ENCODE peak calls at places on chromosomes 12 and 14, in ten cellular contexts. O is naive thymus-derived CD8-positive, alpha-beta T cell; P is bronchial epithelial cell; T is HCT116; W is lower lobe of right lung; L is fibroblast of the aortic adventitia; G is AG20443; F is progenitor cell of endocrine pancreas; N is globus pallidus; V is endothelial cell of umbilical vein. Q is an unnamed sample.

GRCh38 chr14:63045612-63046320 is 508 bp upstream of the KCNH5 start:
- DNase-seq in O (no peak), N (no peak), G (no peak), L (peak; percentile 23), V (no peak), W (peak; percentile 41), P (no peak), F (peak; percentile 76), T (no peak), Q (no peak)

GRCh38 chr14:100364403-100364802 is 41.3 kb downstream of the SLC25A47 start:
- DNase-seq in N (no peak), V (no peak), T (no peak), F (no peak), W (no peak), G (no peak), O (no peak), L (no peak), P (no peak), Q (no peak)

GRCh38 chr12:12333980-12334709 is 15.9 kb downstream of the MANSC1 start:
- DNase-seq in N (peak; percentile 40), W (peak; percentile 68), L (peak; percentile 49), O (peak; percentile 51), G (peak; percentile 79), P (no peak), T (peak; percentile 47), V (peak; percentile 67), F (peak; percentile 46), Q (peak; percentile 48)

GRCh38 chr12:24948452-24948815 is 467 bp downstream of the BCAT1 start:
- DNase-seq in V (no peak), T (no peak), F (no peak), L (peak; percentile 66), G (peak; percentile 41), N (no peak), O (no peak), W (no peak), P (peak; percentile 23), Q (no peak)

GRCh38 chr12:120474092-120474960 is 4.8 kb upstream of the SRSF9 start:
- DNase-seq in T (peak; percentile 80), N (no peak), W (no peak), G (peak; percentile 78), O (no peak), L (peak; percentile 46), V (peak; percentile 53), F (no peak), P (peak; percentile 98), Q (no peak)

GRCh38 chr14:96299441-96299840 is 43.4 kb downstream of the BDKRB1 start:
- DNase-seq in F (no peak), N (peak; percentile 29), W (no peak), L (no peak), O (no peak), P (no peak), G (no peak), V (peak; percentile 76), T (no peak), Q (no peak)

GRCh38 chr12:28027328-28027727 is 54.8 kb upstream of the PTHLH start:
- DNase-seq in T (no peak), W (no peak), L (peak; percentile 34), N (no peak), F (no peak), G (no peak), O (no peak), P (no peak), V (no peak), Q (no peak)

GRCh38 chr14:89902876-89903275 is 51.7 kb downstream of the EFCAB11 start:
- DNase-seq in P (no peak), O (no peak), F (no peak), W (no peak), G (no peak), L (no peak), N (no peak), V (peak; percentile 21), T (no peak), Q (no peak)

GRCh38 chr12:6869049-6870021 is 2.0 kb downstream of the TPI1 start:
- DNase-seq in L (peak; percentile 80), P (peak; percentile 61), T (peak; percentile 64), W (peak; percentile 81), O (peak; percentile 85), N (peak; percentile 72), V (peak; percentile 75), F (peak; percentile 95), G (peak; percentile 68), Q (peak; percentile 84)

GRCh38 chr12:28883406-28883997 is 265.6 kb upstream of the FAR2 start:
- DNase-seq in N (no peak), W (no peak), O (no peak), T (no peak), P (no peak), G (no peak), F (no peak), L (no peak), V (no peak), Q (no peak)

GRCh38 chr12:51924551-51925399 is 17.5 kb downstream of the ACVRL1 start:
- DNase-seq in V (peak; percentile 48), O (no peak), T (no peak), F (no peak), L (no peak), W (no peak), G (no peak), P (no peak), N (no peak), Q (no peak)

GRCh38 chr14:104144911-104145825 is 6.8 kb downstream of the KIF26A start:
- DNase-seq in T (no peak), N (no peak), W (peak; percentile 46), G (no peak), L (no peak), V (no peak), P (no peak), F (no peak), O (no peak), Q (no peak)

GRCh38 chr14:56660677-56661389 is 81.2 kb downstream of the TMEM260 start:
- DNase-seq in N (no peak), P (no peak), L (no peak), O (no peak), W (no peak), F (no peak), V (no peak), T (no peak), G (no peak), Q (no peak)

GRCh38 chr12:54058189-54058917 is 4.7 kb downstream of the HOXC4 start:
- DNase-seq in O (no peak), T (no peak), G (no peak), F (no peak), N (no peak), W (no peak), L (no peak), P (no peak), V (no peak), Q (no peak)

GRCh38 chr14:102930753-102931579 is 8.5 kb downstream of the AMN start:
- DNase-seq in V (no peak), G (no peak), P (peak; percentile 21), L (peak; percentile 5), N (no peak), W (peak; percentile 49), F (no peak), T (peak; percentile 40), O (no peak), Q (no peak)

GRCh38 chr12:66755727-66756395 is 77.0 kb upstream of the GRIP1 start:
- DNase-seq in L (no peak), O (no peak), P (no peak), F (no peak), T (no peak), V (no peak), N (no peak), W (no peak), G (no peak), Q (no peak)

GRCh38 chr12:84874125-84874824 is 38.3 kb downstream of the SLC6A15 start:
- DNase-seq in N (peak; percentile 75), L (peak; percentile 82), T (peak; percentile 55), G (peak; percentile 32), O (no peak), W (no peak), P (peak; percentile 61), F (no peak), V (peak; percentile 55), Q (peak; percentile 34)

GRCh38 chr14:29759521-29760340 is 167.9 kb downstream of the PRKD1 start:
- DNase-seq in O (no peak), V (no peak), L (no peak), N (peak; percentile 82), P (no peak), G (no peak), F (no peak), T (no peak), W (no peak), Q (no peak)

GRCh38 chr12:106141003-106141402 is 2.2 kb upstream of the NUAK1 start:
- DNase-seq in O (no peak), G (no peak), L (no peak), F (no peak), T (no peak), N (no peak), P (no peak), W (no peak), V (no peak), Q (no peak)

GRCh38 chr12:116164263-116164817 is 113.2 kb downstream of the MED13L start:
- DNase-seq in P (no peak), L (no peak), W (no peak), N (no peak), T (no peak), G (no peak), V (peak; percentile 39), F (no peak), O (no peak), Q (no peak)

Q was measured in CD4-positive, alpha-beta memory T cell.